ENCODE peak calls at places on chromosomes 11 and 22, in eight cellular contexts. F, B, Q, E, S, N, J and M are unnamed samples.

GRCh38 chr11:26331911-26332571 is at the start of gene ANO3:
- DNase-seq in Q (peak), E (peak), J (peak), F (no peak), N (peak), B (peak), S (peak), M (no peak)

GRCh38 chr11:9506489-9507343 is 45.9 kb downstream of the ZNF143 start:
- DNase-seq in Q (no peak), N (peak), J (peak), B (peak), E (peak), S (peak), F (peak), M (peak)

GRCh38 chr11:112961146-112961668 is at the start of gene NCAM1:
- DNase-seq in F (no peak), S (no peak), B (peak), E (peak), N (peak), Q (peak), J (peak), M (no peak)

GRCh38 chr22:33326540-33327295 is 268.5 kb upstream of the SYN3 start:
- DNase-seq in N (no peak), E (no peak), F (no peak), Q (no peak), B (no peak), J (no peak), S (no peak), M (no peak)

GRCh38 chr22:40325315-40325714 is 21.0 kb upstream of the ADSL start:
- DNase-seq in N (no peak), E (no peak), Q (no peak), B (no peak), F (no peak), J (peak), S (no peak), M (no peak)

GRCh38 chr11:121132211-121132976 is 31.4 kb downstream of the TECTA start:
- DNase-seq in S (no peak), E (no peak), F (no peak), N (no peak), Q (no peak), B (no peak), J (no peak), M (no peak)

GRCh38 chr11:46357483-46357936 is 10.2 kb downstream of the DGKZ start:
- DNase-seq in J (no peak), E (peak), Q (no peak), S (no peak), F (no peak), N (no peak), B (peak), M (peak)

GRCh38 chr11:77705877-77706579 is 68.4 kb upstream of the CLNS1A start:
- DNase-seq in N (no peak), F (no peak), B (no peak), Q (no peak), E (no peak), J (no peak), S (no peak), M (no peak)

GRCh38 chr11:46382644-46383403 is 1.4 kb downstream of the MDK start:
- DNase-seq in J (no peak), N (no peak), S (no peak), E (no peak), F (no peak), B (peak), Q (no peak), M (peak)

GRCh38 chr11:89355649-89356048 is 135.5 kb downstream of the NOX4 start:
- DNase-seq in J (no peak), S (no peak), Q (no peak), F (no peak), E (no peak), B (no peak), N (no peak), M (no peak)

GRCh38 chr22:37735054-37735453 is 38.2 kb downstream of the TRIOBP start:
- DNase-seq in S (no peak), N (peak), F (no peak), E (peak), B (peak), J (no peak), Q (no peak), M (no peak)

GRCh38 chr11:65569973-65570918 is at the start of gene ZNRD2:
- DNase-seq in E (peak), S (peak), F (peak), Q (peak), J (peak), B (peak), N (peak), M (peak)

GRCh38 chr11:1229471-1230120 is 6.7 kb downstream of the MUC5B start:
- DNase-seq in J (no peak), B (peak), Q (peak), E (peak), F (no peak), S (no peak), N (no peak), M (peak)

GRCh38 chr11:61771195-61771894 is 18.9 kb downstream of the MYRF start:
- DNase-seq in F (no peak), S (no peak), N (no peak), J (no peak), E (no peak), B (no peak), Q (peak), M (no peak)

GRCh38 chr22:19228174-19228573 is 49.6 kb upstream of the SLC25A1 start:
- DNase-seq in E (no peak), J (no peak), F (no peak), N (no peak), S (no peak), B (no peak), Q (no peak), M (no peak)

GRCh38 chr22:47113880-47114415 is 351.5 kb downstream of the TBC1D22A start:
- DNase-seq in B (no peak), E (no peak), Q (peak), J (no peak), N (no peak), S (no peak), F (no peak), M (no peak)

GRCh38 chr11:7654094-7654742 is 19.1 kb downstream of the CYB5R2 start:
- DNase-seq in N (no peak), J (no peak), F (no peak), Q (no peak), B (no peak), E (no peak), S (no peak), M (no peak)

GRCh38 chr11:78350101-78350645 is 67.4 kb downstream of the GAB2 start:
- DNase-seq in J (no peak), S (no peak), Q (no peak), N (no peak), E (no peak), B (no peak), F (no peak), M (no peak)

GRCh38 chr11:128471138-128471661 is 116.2 kb downstream of the ETS1 start:
- DNase-seq in N (no peak), B (no peak), J (peak), F (peak), Q (peak), S (no peak), E (no peak), M (no peak)

GRCh38 chr11:456533-456932 is 6.5 kb downstream of the PTDSS2 start:
- DNase-seq in N (no peak), Q (peak), B (no peak), F (no peak), E (no peak), S (no peak), J (peak), M (no peak)

GRCh38 chr11:45662665-45663485 is 2.5 kb downstream of the CHST1 start:
- DNase-seq in E (no peak), J (no peak), F (no peak), B (no peak), S (peak), Q (no peak), N (no peak), M (no peak)

GRCh38 chr11:70816156-70816678 is 417.9 kb downstream of the CTTN start:
- DNase-seq in S (no peak), B (no peak), J (no peak), E (no peak), F (no peak), Q (no peak), N (no peak), M (no peak)

GRCh38 chr11:11037162-11037732 is 179.4 kb upstream of the ZBED5 start:
- DNase-seq in Q (no peak), S (no peak), J (no peak), B (no peak), E (no peak), N (no peak), F (no peak), M (no peak)

GRCh38 chr22:47045691-47046410 is 283.4 kb downstream of the TBC1D22A start:
- DNase-seq in E (peak), Q (peak), S (no peak), B (peak), F (no peak), N (no peak), J (no peak), M (peak)

GRCh38 chr11:3093281-3094191 is 36.3 kb upstream of the CARS1 start:
- DNase-seq in E (no peak), S (no peak), B (no peak), Q (no peak), N (no peak), J (no peak), F (no peak), M (no peak)
- TF ChIP-seq CTCF in E (no peak), S (no peak), B (no peak), Q (no peak), N (no peak), J (no peak), F (no peak), M (no peak)

GRCh38 chr11:33257897-33258630 is 883 bp downstream of the HIPK3 start:
- DNase-seq in Q (peak), N (peak), B (peak), S (no peak), E (peak), F (peak), J (peak), M (peak)
- TF ChIP-seq CTCF in Q (no peak), N (peak), B (peak), S (no peak), E (peak), F (no peak), J (peak), M (no peak)

DNA sequence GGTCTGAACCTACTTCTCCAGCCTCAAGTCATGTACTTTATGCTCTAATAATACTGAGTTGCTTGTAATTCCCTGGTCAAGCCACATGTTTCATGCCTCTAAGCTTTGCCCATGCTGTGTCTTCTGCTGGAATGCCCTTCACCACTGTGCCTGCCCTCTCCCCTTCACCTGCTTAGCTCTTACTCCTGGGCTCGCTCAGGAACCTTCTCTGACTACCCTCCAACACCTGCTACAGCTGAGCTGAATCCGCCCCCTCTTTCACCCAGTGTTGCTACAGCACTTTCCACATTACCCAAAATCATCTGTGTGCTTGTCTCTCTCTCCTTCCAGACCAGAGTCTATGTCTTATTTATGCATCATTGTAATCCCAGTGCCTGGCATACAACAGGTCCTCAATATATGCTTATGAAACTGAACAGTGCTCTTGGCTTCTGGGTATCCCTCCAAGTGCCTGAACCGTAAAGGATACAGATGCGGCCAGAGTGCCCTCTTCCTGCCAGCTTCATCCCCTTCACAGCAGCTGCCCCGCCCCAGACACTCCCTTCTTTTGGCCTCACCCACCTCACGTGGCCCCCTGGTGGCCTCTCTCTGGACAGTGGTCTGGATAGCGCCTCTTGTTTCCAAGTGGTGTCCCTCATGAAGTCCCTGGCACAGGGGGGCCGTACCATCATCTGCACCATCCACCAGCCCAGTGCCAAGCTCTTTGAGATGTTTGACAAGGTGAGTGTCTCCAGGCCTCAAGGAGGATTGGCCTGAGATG is 7.1 kb downstream of the ABCG4 start:
- DNase-seq in B (no peak), E (no peak), F (no peak), Q (no peak), S (no peak), J (peak), N (no peak), M (no peak)
- TF ChIP-seq CTCF in B (no peak), E (peak), F (no peak), Q (no peak), S (peak), J (no peak), N (peak), M (peak)

DNA sequence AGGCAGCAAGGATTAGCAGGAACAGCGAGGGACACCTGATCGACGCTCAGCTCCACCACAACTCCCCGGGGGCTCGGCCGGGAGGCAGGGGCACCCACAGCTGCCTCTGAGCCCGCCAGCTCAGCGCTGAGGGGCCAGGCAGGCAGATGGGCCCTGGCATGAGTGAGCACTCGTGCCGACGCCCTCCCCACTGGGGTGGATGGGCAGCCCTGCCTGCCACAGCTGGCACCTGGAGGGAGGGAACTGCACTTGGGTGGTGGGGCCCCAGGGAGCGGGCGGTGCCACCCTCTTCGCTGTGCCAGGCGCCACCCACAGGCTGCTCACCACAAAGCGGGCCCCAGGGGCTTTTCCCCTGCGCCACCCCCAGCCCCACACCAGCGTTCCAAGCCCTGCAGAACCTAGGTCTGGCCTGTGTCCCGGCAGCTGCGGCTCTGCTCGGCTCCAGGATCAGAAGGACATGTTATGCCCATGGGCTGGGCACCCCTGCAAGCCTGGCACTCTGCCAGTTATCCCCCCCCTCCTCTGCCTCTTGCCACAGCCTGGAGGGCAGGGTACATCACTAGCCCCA is 28.8 kb downstream of the WNT7B start:
- DNase-seq in B (no peak), J (no peak), F (peak), Q (no peak), N (no peak), E (no peak), S (no peak), M (no peak)
- TF ChIP-seq CTCF in B (no peak), J (no peak), F (no peak), Q (no peak), N (no peak), E (no peak), S (no peak), M (no peak)

GRCh38 chr11:64164392-64165312 is 1.3 kb downstream of the MACROD1 start:
- DNase-seq in Q (no peak), J (no peak), N (no peak), F (no peak), E (no peak), B (peak), S (no peak), M (no peak)

GRCh38 chr11:64161037-64161436 is 4.9 kb downstream of the MACROD1 start:
- DNase-seq in J (no peak), Q (no peak), E (no peak), F (no peak), S (no peak), B (no peak), N (no peak), M (no peak)

GRCh38 chr11:64165842-64166635 is at the start of gene MACROD1:
- DNase-seq in B (peak), S (peak), E (peak), N (peak), Q (peak), F (peak), J (peak), M (no peak)

GRCh38 chr11:64163951-64164350 is 2.0 kb downstream of the MACROD1 start:
- DNase-seq in N (no peak), B (no peak), F (no peak), E (no peak), S (no peak), Q (no peak), J (no peak), M (no peak)

DNA sequence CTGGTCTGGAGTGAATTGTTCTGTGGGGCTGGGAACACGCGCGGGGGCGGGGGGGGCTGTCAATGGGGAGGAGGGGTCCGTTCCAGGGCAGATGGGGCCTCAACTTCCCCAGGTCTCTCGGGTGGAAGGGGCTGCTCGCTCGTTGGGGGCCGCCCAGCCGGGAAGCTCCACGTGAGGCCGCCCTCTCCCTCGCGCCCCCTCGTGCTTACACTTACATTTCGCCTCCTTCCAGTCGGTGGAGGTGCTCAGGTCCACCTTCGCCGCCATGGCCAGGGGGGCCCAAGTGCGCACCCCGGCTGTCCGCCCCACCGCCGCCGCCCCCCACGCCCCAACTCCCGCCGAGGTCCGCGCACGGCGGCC is 451 bp downstream of the MACROD1 start:
- DNase-seq in F (no peak), J (peak), S (no peak), B (peak), N (peak), Q (no peak), E (no peak), M (no peak)
- TF ChIP-seq CTCF in F (no peak), J (no peak), S (peak), B (no peak), N (no peak), Q (no peak), E (no peak), M (no peak)

GRCh38 chr11:118258410-118258809 is 5.7 kb downstream of the MPZL2 start:
- DNase-seq in S (no peak), J (no peak), N (no peak), Q (no peak), E (no peak), F (no peak), B (no peak), M (no peak)
- TF ChIP-seq CTCF in S (peak), J (peak), N (peak), Q (no peak), E (peak), F (no peak), B (no peak), M (no peak)